ENCODE peak calls at places on chromosomes 13 and 19, in four cellular contexts. Y is endothelial cell of umbilical vein, X is K562, G is HepG2. V is an unnamed sample.

GRCh38 chr19:11480927-11481776 is at the start of gene ELAVL3:
- DNase-seq in Y (no peak), X (peak; percentile 5), G (no peak), V (no peak)

GRCh38 chr13:32624441-32624840 is 38.2 kb downstream of the PDS5B start:
- DNase-seq in Y (no peak), X (no peak), G (no peak), V (no peak)

GRCh38 chr19:48325265-48325910 is at the start of gene EMP3:
- DNase-seq in Y (peak; percentile 80), X (peak; percentile 78), G (no peak), V (peak; percentile 93)

GRCh38 chr19:5503598-5503997 is 48.4 kb downstream of the ZNRF4 start:
- DNase-seq in Y (no peak), X (no peak), G (no peak), V (no peak)

GRCh38 chr13:75375329-75375728 is 106.6 kb downstream of the TBC1D4 start:
- DNase-seq in Y (no peak), X (no peak), G (no peak), V (no peak)

GRCh38 chr19:16259385-16260159 is 61.9 kb downstream of the AP1M1 start:
- DNase-seq in Y (no peak), X (no peak), G (no peak), V (no peak)

GRCh38 chr19:31266196-31266595 is 83.0 kb downstream of the TSHZ3 start:
- DNase-seq in Y (no peak), X (no peak), G (no peak), V (no peak)

GRCh38 chr13:91280806-91281205 is 66.7 kb upstream of the MIR17HG start:
- DNase-seq in Y (peak; percentile 78), X (no peak), G (no peak), V (no peak)

GRCh38 chr19:48036765-48037164 is 7.1 kb downstream of the CABP5 start:
- DNase-seq in Y (no peak), X (no peak), G (no peak), V (no peak)

GRCh38 chr19:40604647-40605200 is 3.6 kb downstream of the LTBP4 start:
- DNase-seq in Y (no peak), X (peak; percentile 41), G (no peak), V (peak; percentile 66)

GRCh38 chr19:6532244-6532999 is 1.6 kb downstream of the TNFSF9 start:
- DNase-seq in Y (no peak), X (peak; percentile 57), G (no peak), V (peak; percentile 45)

GRCh38 chr19:35776102-35776788 is 881 bp downstream of the ARHGAP33 start:
- DNase-seq in Y (no peak), X (no peak), G (no peak), V (no peak)

GRCh38 chr19:40356681-40357595 is 8.4 kb downstream of the PLD3 start:
- DNase-seq in Y (no peak), X (no peak), G (no peak), V (no peak)

GRCh38 chr19:29881386-29881785 is 60.7 kb upstream of the URI1 start:
- DNase-seq in Y (no peak), X (no peak), G (no peak), V (no peak)

GRCh38 chr13:86689901-86690300 is 890.7 kb upstream of the SLITRK6 start:
- DNase-seq in Y (no peak), X (no peak), G (no peak), V (no peak)

GRCh38 chr19:33241530-33242101 is 16.0 kb upstream of the SLC7A10 start:
- DNase-seq in Y (peak; percentile 7), X (peak; percentile 60), G (no peak), V (no peak)

GRCh38 chr13:106589716-106590115 is 21.8 kb upstream of the ARGLU1 start:
- DNase-seq in Y (peak; percentile 18), X (no peak), G (no peak), V (no peak)

GRCh38 chr19:42290136-42290522 is 11.8 kb upstream of the PRR19 start:
- DNase-seq in Y (no peak), X (no peak), G (no peak), V (no peak)

GRCh38 chr19:33231511-33231910 is 5.9 kb upstream of the SLC7A10 start:
- DNase-seq in Y (no peak), X (no peak), G (no peak), V (no peak)

GRCh38 chr13:112744306-112745021 is 54.6 kb downstream of the ATP11A start:
- DNase-seq in Y (no peak), X (no peak), G (no peak), V (no peak)

GRCh38 chr19:5451494-5451893 is 3.7 kb upstream of the ZNRF4 start:
- DNase-seq in Y (no peak), X (no peak), G (no peak), V (no peak)

GRCh38 chr13:73765651-73766384 is 368.4 kb downstream of the KLF12 start:
- DNase-seq in Y (peak; percentile 95), X (no peak), G (peak; percentile 75), V (no peak)

GRCh38 chr19:17869114-17869608 is 2.6 kb upstream of the SLC5A5 start:
- DNase-seq in Y (no peak), X (no peak), G (no peak), V (no peak)

GRCh38 chr19:49858591-49858985 is 7.6 kb downstream of the PTOV1 start:
- DNase-seq in Y (no peak), X (no peak), G (no peak), V (no peak)

GRCh38 chr19:38228491-38229439 is 4.7 kb upstream of the DPF1 start:
- DNase-seq in Y (no peak), X (peak; percentile 76), G (no peak), V (no peak)

GRCh38 chr19:40312533-40312932 is 27.4 kb upstream of the AKT2 start:
- DNase-seq in Y (no peak), X (no peak), G (no peak), V (no peak)

GRCh38 chr13:75946746-75947397 is 310.7 kb downstream of the LMO7 start:
- DNase-seq in Y (no peak), X (no peak), G (no peak), V (no peak)

GRCh38 chr13:57858376-57858775 is 226.8 kb downstream of the PCDH17 start:
- DNase-seq in Y (no peak), X (no peak), G (no peak), V (no peak)

GRCh38 chr13:29845440-29846056 is 4.9 kb downstream of the UBL3 start:
- DNase-seq in Y (peak; percentile 44), X (no peak), G (no peak), V (peak; percentile 21)
- TF ChIP-seq JUN in Y (no peak), X (no peak), G (no peak), V (no peak)

GRCh38 chr13:63446329-63446728 is 2030.7 kb upstream of the PCDH20 start:
- DNase-seq in Y (no peak), X (no peak), G (no peak), V (no peak)

GRCh38 chr13:63449549-63449948 is 2033.9 kb upstream of the PCDH20 start:
- DNase-seq in Y (peak; percentile 3), X (no peak), G (no peak), V (peak; percentile 5)

GRCh38 chr13:63448654-63449053 is 2033.0 kb upstream of the PCDH20 start:
- DNase-seq in Y (no peak), X (no peak), G (no peak), V (no peak)
- TF ChIP-seq MYC in Y (no peak), X (no peak), G (no peak), V (no peak)

GRCh38 chr13:110497003-110497402 is 64.5 kb downstream of the RAB20 start:
- DNase-seq in Y (no peak), X (no peak), G (no peak), V (no peak)

GRCh38 chr13:110498765-110499164 is 62.8 kb downstream of the RAB20 start:
- DNase-seq in Y (no peak), X (no peak), G (no peak), V (no peak)

GRCh38 chr13:110496281-110496680 is 65.2 kb downstream of the RAB20 start:
- DNase-seq in Y (no peak), X (no peak), G (no peak), V (no peak)

GRCh38 chr13:110499621-110500281 is 61.8 kb downstream of the RAB20 start:
- DNase-seq in Y (no peak), X (no peak), G (no peak), V (peak; percentile 31)

GRCh38 chr13:110498327-110498726 is 63.2 kb downstream of the RAB20 start:
- DNase-seq in Y (no peak), X (no peak), G (no peak), V (no peak)
- TF ChIP-seq CTCF in Y (no peak), X (no peak), G (no peak), V (no peak)

DNA sequence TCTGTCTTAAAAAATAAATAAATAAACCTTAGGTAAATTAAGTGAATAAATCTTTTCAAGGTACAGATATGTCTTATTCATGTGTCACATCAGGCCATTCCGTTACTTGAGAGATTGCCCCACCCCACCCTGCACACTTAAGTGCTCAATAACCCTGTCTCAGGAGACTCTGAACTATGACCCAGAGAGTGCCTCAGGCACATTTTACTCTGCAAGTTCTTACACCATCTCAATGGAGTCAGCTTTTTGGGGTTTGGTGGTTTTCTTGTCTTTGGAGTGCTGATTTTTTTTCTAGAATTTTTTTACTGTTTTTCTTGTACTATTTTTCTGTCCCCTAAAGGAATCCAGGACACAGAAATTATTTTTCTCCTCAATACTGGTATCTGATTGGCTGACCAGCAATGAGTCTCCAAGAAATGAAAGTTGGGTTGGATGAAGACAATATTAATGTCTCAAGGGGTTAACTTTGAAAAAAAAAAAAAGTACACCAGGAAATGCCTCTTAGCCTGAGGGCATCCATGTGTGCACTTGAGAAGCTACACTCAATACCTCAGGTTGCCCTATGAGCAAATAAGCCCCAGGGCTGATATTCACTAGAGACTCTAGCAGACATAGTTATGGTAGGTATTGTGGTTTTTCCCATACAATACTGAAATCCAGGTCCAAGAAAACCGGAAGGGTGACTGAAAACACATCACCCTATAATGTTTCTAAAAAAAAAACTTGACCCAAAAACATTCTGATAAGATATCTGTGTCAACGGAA is 114.6 kb upstream of the ZNF91 start:
- DNase-seq in Y (no peak), X (no peak), G (no peak), V (no peak)
- TF ChIP-seq JUN in Y (no peak), X (no peak), G (no peak), V (no peak)

V was measured in A549.